ENCODE peak calls at places on chromosomes 2 and 18, in eight cellular contexts. One of them, this sample, is unnamed.

GRCh38 chr18:6975084-6975483 is 142.5 kb downstream of the LAMA1 start:
- DNase-seq in MM.1S: no peak
- DNase-seq in hepatocyte: no peak
- DNase-seq in MCF 10A: no peak
- DNase-seq in mesothelial cell of epicardium: no peak
- DNase-seq in nephron progenitor cell: no peak
- DNase-seq in osteocyte: no peak
- DNase-seq in cardiac fibroblast: no peak
- DNase-seq in this sample: no peak

GRCh38 chr2:125581561-125581960 is 1074.4 kb upstream of the GYPC start:
- DNase-seq in MM.1S: no peak
- DNase-seq in hepatocyte: peak
- DNase-seq in MCF 10A: no peak
- DNase-seq in mesothelial cell of epicardium: no peak
- DNase-seq in nephron progenitor cell: no peak
- DNase-seq in osteocyte: no peak
- DNase-seq in cardiac fibroblast: no peak
- DNase-seq in this sample: no peak

GRCh38 chr2:226985227-226985946 is 149.5 kb downstream of the RHBDD1 start:
- DNase-seq in MM.1S: peak
- DNase-seq in hepatocyte: peak
- DNase-seq in MCF 10A: peak
- DNase-seq in mesothelial cell of epicardium: no peak
- DNase-seq in nephron progenitor cell: peak
- DNase-seq in osteocyte: no peak
- DNase-seq in cardiac fibroblast: peak
- DNase-seq in this sample: peak

GRCh38 chr2:101823347-101823791 is 125.9 kb downstream of the MAP4K4 start:
- DNase-seq in MM.1S: peak
- DNase-seq in hepatocyte: peak
- DNase-seq in MCF 10A: peak
- DNase-seq in mesothelial cell of epicardium: no peak
- DNase-seq in nephron progenitor cell: peak
- DNase-seq in osteocyte: no peak
- DNase-seq in cardiac fibroblast: peak
- DNase-seq in this sample: peak

GRCh38 chr2:17166506-17166905 is 351.7 kb downstream of the RAD51AP2 start:
- DNase-seq in MM.1S: no peak
- DNase-seq in hepatocyte: peak
- DNase-seq in MCF 10A: peak
- DNase-seq in mesothelial cell of epicardium: no peak
- DNase-seq in nephron progenitor cell: no peak
- DNase-seq in osteocyte: no peak
- DNase-seq in cardiac fibroblast: peak
- DNase-seq in this sample: no peak

GRCh38 chr2:219306047-219306446 is 3.2 kb downstream of the PTPRN start:
- DNase-seq in MM.1S: no peak
- DNase-seq in hepatocyte: no peak
- DNase-seq in MCF 10A: no peak
- DNase-seq in mesothelial cell of epicardium: no peak
- DNase-seq in nephron progenitor cell: no peak
- DNase-seq in osteocyte: no peak
- DNase-seq in cardiac fibroblast: no peak
- DNase-seq in this sample: no peak

GRCh38 chr2:46164581-46165301 is 132.5 kb upstream of the EPAS1 start:
- DNase-seq in MM.1S: no peak
- DNase-seq in hepatocyte: peak
- DNase-seq in MCF 10A: peak
- DNase-seq in mesothelial cell of epicardium: no peak
- DNase-seq in nephron progenitor cell: no peak
- DNase-seq in osteocyte: no peak
- DNase-seq in cardiac fibroblast: peak
- DNase-seq in this sample: no peak

GRCh38 chr2:24657818-24658217 is 135.4 kb downstream of the PTRHD1 start:
- DNase-seq in MM.1S: no peak
- DNase-seq in hepatocyte: no peak
- DNase-seq in MCF 10A: no peak
- DNase-seq in mesothelial cell of epicardium: no peak
- DNase-seq in nephron progenitor cell: no peak
- DNase-seq in osteocyte: no peak
- DNase-seq in cardiac fibroblast: no peak
- DNase-seq in this sample: no peak

GRCh38 chr18:3089579-3089978 is 76.6 kb upstream of the LPIN2 start:
- DNase-seq in MM.1S: no peak
- DNase-seq in hepatocyte: no peak
- DNase-seq in MCF 10A: no peak
- DNase-seq in mesothelial cell of epicardium: no peak
- DNase-seq in nephron progenitor cell: no peak
- DNase-seq in osteocyte: no peak
- DNase-seq in cardiac fibroblast: no peak
- DNase-seq in this sample: no peak

GRCh38 chr18:62523631-62524442 is 1.0 kb downstream of the ZCCHC2 start:
- DNase-seq in MM.1S: peak
- DNase-seq in hepatocyte: peak
- DNase-seq in MCF 10A: peak
- DNase-seq in mesothelial cell of epicardium: peak
- DNase-seq in nephron progenitor cell: peak
- DNase-seq in osteocyte: no peak
- DNase-seq in cardiac fibroblast: peak
- DNase-seq in this sample: peak

GRCh38 chr2:127637725-127638252 is 8.2 kb upstream of the GPR17 start:
- DNase-seq in MM.1S: no peak
- DNase-seq in hepatocyte: peak
- DNase-seq in MCF 10A: peak
- DNase-seq in mesothelial cell of epicardium: no peak
- DNase-seq in nephron progenitor cell: no peak
- DNase-seq in osteocyte: no peak
- DNase-seq in cardiac fibroblast: peak
- DNase-seq in this sample: no peak

GRCh38 chr2:158134655-158135054 is 33.0 kb downstream of the UPP2 start:
- DNase-seq in MM.1S: no peak
- DNase-seq in hepatocyte: peak
- DNase-seq in MCF 10A: no peak
- DNase-seq in mesothelial cell of epicardium: no peak
- DNase-seq in nephron progenitor cell: no peak
- DNase-seq in osteocyte: no peak
- DNase-seq in cardiac fibroblast: no peak
- DNase-seq in this sample: no peak

GRCh38 chr2:136238552-136239346 is 120.8 kb upstream of the CXCR4 start:
- DNase-seq in MM.1S: peak
- DNase-seq in hepatocyte: no peak
- DNase-seq in MCF 10A: peak
- DNase-seq in mesothelial cell of epicardium: no peak
- DNase-seq in nephron progenitor cell: no peak
- DNase-seq in osteocyte: no peak
- DNase-seq in cardiac fibroblast: peak
- DNase-seq in this sample: peak

GRCh38 chr2:25170888-25171287 is 2.5 kb upstream of the POMC start:
- DNase-seq in MM.1S: no peak
- DNase-seq in hepatocyte: no peak
- DNase-seq in MCF 10A: no peak
- DNase-seq in mesothelial cell of epicardium: no peak
- DNase-seq in nephron progenitor cell: no peak
- DNase-seq in osteocyte: no peak
- DNase-seq in cardiac fibroblast: no peak
- DNase-seq in this sample: no peak

GRCh38 chr18:22683196-22683676 is 249.9 kb upstream of the RBBP8 start:
- DNase-seq in MM.1S: no peak
- DNase-seq in hepatocyte: peak
- DNase-seq in MCF 10A: peak
- DNase-seq in mesothelial cell of epicardium: peak
- DNase-seq in nephron progenitor cell: no peak
- DNase-seq in osteocyte: no peak
- DNase-seq in cardiac fibroblast: peak
- DNase-seq in this sample: no peak

GRCh38 chr18:54948350-54948837 is 10.9 kb downstream of the CCDC68 start:
- DNase-seq in MM.1S: no peak
- DNase-seq in hepatocyte: no peak
- DNase-seq in MCF 10A: no peak
- DNase-seq in mesothelial cell of epicardium: no peak
- DNase-seq in nephron progenitor cell: no peak
- DNase-seq in osteocyte: no peak
- DNase-seq in cardiac fibroblast: no peak
- DNase-seq in this sample: no peak

GRCh38 chr2:1907849-1908533 is 163.7 kb upstream of the PXDN start:
- DNase-seq in MM.1S: no peak
- DNase-seq in hepatocyte: no peak
- DNase-seq in MCF 10A: no peak
- DNase-seq in mesothelial cell of epicardium: no peak
- DNase-seq in nephron progenitor cell: no peak
- DNase-seq in osteocyte: peak
- DNase-seq in cardiac fibroblast: no peak
- DNase-seq in this sample: no peak

GRCh38 chr2:180694445-180695421 is 285.7 kb upstream of the UBE2E3 start:
- DNase-seq in MM.1S: no peak
- DNase-seq in hepatocyte: no peak
- DNase-seq in MCF 10A: no peak
- DNase-seq in mesothelial cell of epicardium: no peak
- DNase-seq in nephron progenitor cell: no peak
- DNase-seq in osteocyte: no peak
- DNase-seq in cardiac fibroblast: no peak
- DNase-seq in this sample: no peak

GRCh38 chr2:96642564-96643350 is at the start of gene FER1L5:
- DNase-seq in MM.1S: no peak
- DNase-seq in hepatocyte: peak
- DNase-seq in MCF 10A: no peak
- DNase-seq in mesothelial cell of epicardium: no peak
- DNase-seq in nephron progenitor cell: peak
- DNase-seq in osteocyte: no peak
- DNase-seq in cardiac fibroblast: peak
- DNase-seq in this sample: no peak

GRCh38 chr18:35378206-35378795 is 1.2 kb upstream of the ZNF396 start:
- DNase-seq in MM.1S: no peak
- DNase-seq in hepatocyte: no peak
- DNase-seq in MCF 10A: peak
- DNase-seq in mesothelial cell of epicardium: no peak
- DNase-seq in nephron progenitor cell: no peak
- DNase-seq in osteocyte: no peak
- DNase-seq in cardiac fibroblast: peak
- DNase-seq in this sample: no peak

DNA sequence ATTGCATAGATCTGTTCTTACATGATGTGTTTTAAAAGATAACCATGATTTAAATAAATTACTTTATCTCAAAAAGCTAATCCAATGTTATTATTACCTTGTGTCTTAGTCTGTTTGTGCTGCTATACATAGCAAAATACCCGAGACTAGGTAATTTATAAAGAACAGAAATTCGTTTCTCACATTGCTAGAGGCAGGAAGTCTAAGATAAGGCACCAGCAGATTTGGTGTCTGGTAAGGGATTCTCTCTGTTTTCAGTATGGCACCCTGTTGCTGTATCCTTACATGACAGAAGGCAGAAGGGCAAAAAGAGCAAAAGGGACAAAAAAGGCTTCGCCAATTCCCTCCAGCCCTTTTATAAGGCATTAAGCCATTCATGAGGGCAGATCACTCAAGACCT is 533.9 kb downstream of the PARD3B start:
- DNase-seq in MM.1S: no peak
- DNase-seq in hepatocyte: no peak
- DNase-seq in MCF 10A: no peak
- DNase-seq in mesothelial cell of epicardium: no peak
- DNase-seq in nephron progenitor cell: no peak
- DNase-seq in osteocyte: no peak
- DNase-seq in cardiac fibroblast: no peak
- DNase-seq in this sample: no peak
- TF ChIP-seq CTCF in MM.1S: no peak
- TF ChIP-seq CTCF in hepatocyte: no peak
- TF ChIP-seq CTCF in MCF 10A: no peak
- TF ChIP-seq CTCF in mesothelial cell of epicardium: no peak
- TF ChIP-seq CTCF in nephron progenitor cell: no peak
- TF ChIP-seq CTCF in osteocyte: no peak
- TF ChIP-seq CTCF in cardiac fibroblast: no peak
- TF ChIP-seq CTCF in this sample: no peak

GRCh38 chr18:32139835-32140283 is 48.2 kb downstream of the RNF138 start:
- DNase-seq in MM.1S: no peak
- DNase-seq in hepatocyte: no peak
- DNase-seq in MCF 10A: no peak
- DNase-seq in mesothelial cell of epicardium: no peak
- DNase-seq in nephron progenitor cell: no peak
- DNase-seq in osteocyte: no peak
- DNase-seq in cardiac fibroblast: no peak
- DNase-seq in this sample: no peak
- TF ChIP-seq CTCF in MM.1S: no peak
- TF ChIP-seq CTCF in hepatocyte: no peak
- TF ChIP-seq CTCF in MCF 10A: no peak
- TF ChIP-seq CTCF in mesothelial cell of epicardium: no peak
- TF ChIP-seq CTCF in nephron progenitor cell: no peak
- TF ChIP-seq CTCF in osteocyte: no peak
- TF ChIP-seq CTCF in cardiac fibroblast: no peak
- TF ChIP-seq CTCF in this sample: no peak

DNA sequence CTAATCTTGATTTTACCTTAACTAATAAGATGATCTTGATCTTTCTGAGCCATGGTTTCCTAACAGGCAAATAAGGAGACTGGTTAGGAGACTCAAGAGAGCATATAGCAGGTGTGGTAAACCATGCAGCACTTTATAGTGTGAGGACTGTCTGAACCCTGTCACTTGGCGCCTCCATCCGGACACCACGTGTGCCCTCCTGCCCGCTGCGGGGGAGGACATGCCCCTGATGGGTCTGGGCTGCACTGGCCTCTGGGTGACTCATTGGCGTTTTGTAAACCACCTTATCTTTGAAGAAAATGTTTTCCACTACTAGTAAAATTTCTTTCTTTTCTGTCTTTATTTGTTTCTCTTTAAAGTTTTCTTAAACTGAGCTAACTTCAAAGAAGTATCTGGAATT is 131.1 kb downstream of the FMNL2 start:
- DNase-seq in MM.1S: no peak
- DNase-seq in hepatocyte: peak
- DNase-seq in MCF 10A: peak
- DNase-seq in mesothelial cell of epicardium: no peak
- DNase-seq in nephron progenitor cell: no peak
- DNase-seq in osteocyte: no peak
- DNase-seq in cardiac fibroblast: peak
- DNase-seq in this sample: no peak
- TF ChIP-seq CTCF in MM.1S: no peak
- TF ChIP-seq CTCF in hepatocyte: no peak
- TF ChIP-seq CTCF in MCF 10A: no peak
- TF ChIP-seq CTCF in mesothelial cell of epicardium: no peak
- TF ChIP-seq CTCF in nephron progenitor cell: no peak
- TF ChIP-seq CTCF in osteocyte: no peak
- TF ChIP-seq CTCF in cardiac fibroblast: no peak
- TF ChIP-seq CTCF in this sample: no peak

DNA sequence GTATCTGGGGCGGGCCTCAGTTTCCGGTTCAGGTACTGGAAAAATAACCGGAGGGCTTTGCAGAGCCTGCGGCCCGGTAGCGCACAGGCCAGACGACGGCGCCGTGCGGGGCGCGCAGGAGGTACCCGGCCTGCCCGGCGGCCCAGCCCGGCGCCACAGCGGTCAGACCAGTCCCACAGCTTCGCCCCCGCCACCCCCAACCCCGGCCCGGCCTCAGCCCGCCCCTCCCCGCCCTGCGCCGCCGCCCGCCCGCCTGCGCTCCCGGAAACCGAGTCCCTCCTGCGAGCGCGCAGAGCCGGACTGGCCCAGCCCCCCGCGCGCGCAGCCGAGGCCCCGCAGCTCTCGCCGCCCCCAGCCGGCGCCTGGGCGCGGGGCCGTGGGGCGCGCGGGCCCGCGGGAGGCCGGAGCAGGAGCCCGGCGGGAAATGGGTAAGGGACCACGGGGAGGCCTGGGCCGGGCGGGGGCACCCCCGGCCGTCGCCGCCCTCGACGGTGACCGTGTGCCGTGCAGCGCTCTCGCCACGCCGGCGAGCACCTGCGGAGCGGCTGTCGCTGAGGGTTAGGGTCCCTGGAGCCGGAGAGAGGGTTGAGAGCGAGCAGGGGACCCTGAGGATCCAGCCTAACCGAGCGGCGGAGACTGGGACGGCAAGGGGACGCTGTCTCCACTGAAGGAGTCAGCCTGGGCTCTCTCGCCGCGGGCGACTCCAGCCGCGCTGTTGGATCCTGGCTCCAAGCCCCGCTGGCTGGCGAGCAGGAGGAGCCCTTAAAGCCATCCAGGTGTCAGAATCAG is 16.5 kb upstream of the PSD4 start:
- DNase-seq in MM.1S: no peak
- DNase-seq in hepatocyte: peak
- DNase-seq in MCF 10A: peak
- DNase-seq in mesothelial cell of epicardium: peak
- DNase-seq in nephron progenitor cell: peak
- DNase-seq in osteocyte: peak
- DNase-seq in cardiac fibroblast: no peak
- DNase-seq in this sample: peak
- TF ChIP-seq CTCF in MM.1S: no peak
- TF ChIP-seq CTCF in hepatocyte: no peak
- TF ChIP-seq CTCF in MCF 10A: no peak
- TF ChIP-seq CTCF in mesothelial cell of epicardium: no peak
- TF ChIP-seq CTCF in nephron progenitor cell: no peak
- TF ChIP-seq CTCF in osteocyte: no peak
- TF ChIP-seq CTCF in cardiac fibroblast: no peak
- TF ChIP-seq CTCF in this sample: no peak

This sample was measured in GM13977.